ENCODE peak calls at places on chromosomes 11 and 22, in ten cellular contexts. One of them, this sample, is unnamed.

GRCh38 chr11:57131080-57131790 is 50.5 kb upstream of the LRRC55 start:
- DNase-seq in heart left ventricle: peak
- DNase-seq in GM23248: peak
- DNase-seq in cardiac muscle cell: peak
- DNase-seq in CD8-positive, alpha-beta T cell: no peak
- DNase-seq in OCI-LY7: no peak
- DNase-seq in caudate nucleus: no peak
- DNase-seq in IMR-90: peak
- DNase-seq in Peyer's patch: no peak
- DNase-seq in keratinocyte: no peak
- DNase-seq in this sample: no peak

GRCh38 chr11:62600367-62601113 is 1.1 kb downstream of the MTA2 start:
- DNase-seq in heart left ventricle: no peak
- DNase-seq in GM23248: no peak
- DNase-seq in cardiac muscle cell: no peak
- DNase-seq in CD8-positive, alpha-beta T cell: peak
- DNase-seq in OCI-LY7: peak
- DNase-seq in caudate nucleus: no peak
- DNase-seq in IMR-90: no peak
- DNase-seq in Peyer's patch: no peak
- DNase-seq in keratinocyte: no peak
- DNase-seq in this sample: no peak

GRCh38 chr11:22479986-22480740 is 142.0 kb downstream of the SLC17A6 start:
- DNase-seq in heart left ventricle: no peak
- DNase-seq in GM23248: peak
- DNase-seq in cardiac muscle cell: no peak
- DNase-seq in CD8-positive, alpha-beta T cell: no peak
- DNase-seq in OCI-LY7: no peak
- DNase-seq in caudate nucleus: no peak
- DNase-seq in IMR-90: no peak
- DNase-seq in Peyer's patch: no peak
- DNase-seq in keratinocyte: no peak
- DNase-seq in this sample: no peak

GRCh38 chr11:16902979-16903378 is 111.2 kb downstream of the PLEKHA7 start:
- DNase-seq in heart left ventricle: no peak
- DNase-seq in GM23248: no peak
- DNase-seq in cardiac muscle cell: no peak
- DNase-seq in CD8-positive, alpha-beta T cell: no peak
- DNase-seq in OCI-LY7: no peak
- DNase-seq in caudate nucleus: no peak
- DNase-seq in IMR-90: no peak
- DNase-seq in Peyer's patch: no peak
- DNase-seq in keratinocyte: no peak
- DNase-seq in this sample: no peak

GRCh38 chr11:36249271-36249670 is 40.0 kb downstream of the COMMD9 start:
- DNase-seq in heart left ventricle: no peak
- DNase-seq in GM23248: peak
- DNase-seq in cardiac muscle cell: no peak
- DNase-seq in CD8-positive, alpha-beta T cell: no peak
- DNase-seq in OCI-LY7: no peak
- DNase-seq in caudate nucleus: no peak
- DNase-seq in IMR-90: peak
- DNase-seq in Peyer's patch: no peak
- DNase-seq in keratinocyte: no peak
- DNase-seq in this sample: peak

GRCh38 chr11:17476317-17477083 is at the start of gene ABCC8:
- DNase-seq in heart left ventricle: no peak
- DNase-seq in GM23248: no peak
- DNase-seq in cardiac muscle cell: peak
- DNase-seq in CD8-positive, alpha-beta T cell: no peak
- DNase-seq in OCI-LY7: no peak
- DNase-seq in caudate nucleus: no peak
- DNase-seq in IMR-90: no peak
- DNase-seq in Peyer's patch: no peak
- DNase-seq in keratinocyte: no peak
- DNase-seq in this sample: no peak

GRCh38 chr11:134838708-134839107 is 426.7 kb upstream of the B3GAT1 start:
- DNase-seq in heart left ventricle: peak
- DNase-seq in GM23248: no peak
- DNase-seq in cardiac muscle cell: no peak
- DNase-seq in CD8-positive, alpha-beta T cell: no peak
- DNase-seq in OCI-LY7: no peak
- DNase-seq in caudate nucleus: no peak
- DNase-seq in IMR-90: no peak
- DNase-seq in Peyer's patch: no peak
- DNase-seq in keratinocyte: no peak
- DNase-seq in this sample: no peak

GRCh38 chr11:6632116-6633073 is 13.2 kb upstream of the TPP1 start:
- DNase-seq in heart left ventricle: no peak
- DNase-seq in GM23248: no peak
- DNase-seq in cardiac muscle cell: no peak
- DNase-seq in CD8-positive, alpha-beta T cell: no peak
- DNase-seq in OCI-LY7: no peak
- DNase-seq in caudate nucleus: no peak
- DNase-seq in IMR-90: no peak
- DNase-seq in Peyer's patch: no peak
- DNase-seq in keratinocyte: no peak
- DNase-seq in this sample: no peak

GRCh38 chr11:33893711-33894401 is 2.0 kb upstream of the LMO2 start:
- DNase-seq in heart left ventricle: no peak
- DNase-seq in GM23248: no peak
- DNase-seq in cardiac muscle cell: no peak
- DNase-seq in CD8-positive, alpha-beta T cell: peak
- DNase-seq in OCI-LY7: peak
- DNase-seq in caudate nucleus: no peak
- DNase-seq in IMR-90: no peak
- DNase-seq in Peyer's patch: peak
- DNase-seq in keratinocyte: no peak
- DNase-seq in this sample: no peak

GRCh38 chr22:21076907-21077625 is 31.3 kb downstream of the LRRC74B start:
- DNase-seq in heart left ventricle: no peak
- DNase-seq in GM23248: no peak
- DNase-seq in cardiac muscle cell: no peak
- DNase-seq in CD8-positive, alpha-beta T cell: no peak
- DNase-seq in OCI-LY7: no peak
- DNase-seq in caudate nucleus: no peak
- DNase-seq in IMR-90: no peak
- DNase-seq in Peyer's patch: peak
- DNase-seq in keratinocyte: no peak
- DNase-seq in this sample: no peak

GRCh38 chr22:24427500-24428164 is at the start of gene ADORA2A:
- DNase-seq in heart left ventricle: no peak
- DNase-seq in GM23248: no peak
- DNase-seq in cardiac muscle cell: no peak
- DNase-seq in CD8-positive, alpha-beta T cell: peak
- DNase-seq in OCI-LY7: peak
- DNase-seq in caudate nucleus: peak
- DNase-seq in IMR-90: no peak
- DNase-seq in Peyer's patch: peak
- DNase-seq in keratinocyte: no peak
- DNase-seq in this sample: no peak

GRCh38 chr11:8062781-8063257 is 18.2 kb upstream of the TUB start:
- DNase-seq in heart left ventricle: no peak
- DNase-seq in GM23248: peak
- DNase-seq in cardiac muscle cell: no peak
- DNase-seq in CD8-positive, alpha-beta T cell: no peak
- DNase-seq in OCI-LY7: no peak
- DNase-seq in caudate nucleus: no peak
- DNase-seq in IMR-90: no peak
- DNase-seq in Peyer's patch: peak
- DNase-seq in keratinocyte: no peak
- DNase-seq in this sample: no peak

GRCh38 chr11:18736590-18737148 is 10.7 kb upstream of the IGSF22 start:
- DNase-seq in heart left ventricle: no peak
- DNase-seq in GM23248: no peak
- DNase-seq in cardiac muscle cell: no peak
- DNase-seq in CD8-positive, alpha-beta T cell: no peak
- DNase-seq in OCI-LY7: no peak
- DNase-seq in caudate nucleus: no peak
- DNase-seq in IMR-90: no peak
- DNase-seq in Peyer's patch: no peak
- DNase-seq in keratinocyte: no peak
- DNase-seq in this sample: no peak

GRCh38 chr11:118918128-118918685 is 7.5 kb downstream of the BCL9L start:
- DNase-seq in heart left ventricle: peak
- DNase-seq in GM23248: peak
- DNase-seq in cardiac muscle cell: no peak
- DNase-seq in CD8-positive, alpha-beta T cell: peak
- DNase-seq in OCI-LY7: no peak
- DNase-seq in caudate nucleus: no peak
- DNase-seq in IMR-90: peak
- DNase-seq in Peyer's patch: peak
- DNase-seq in keratinocyte: no peak
- DNase-seq in this sample: peak
- H3K27ac ChIP-seq in heart left ventricle: peak
- H3K27ac ChIP-seq in GM23248: peak
- H3K27ac ChIP-seq in cardiac muscle cell: peak
- H3K27ac ChIP-seq in CD8-positive, alpha-beta T cell: peak
- H3K27ac ChIP-seq in OCI-LY7: no peak
- H3K27ac ChIP-seq in caudate nucleus: peak
- H3K27ac ChIP-seq in IMR-90: peak
- H3K27ac ChIP-seq in Peyer's patch: peak
- H3K27ac ChIP-seq in keratinocyte: peak
- H3K27ac ChIP-seq in this sample: peak

GRCh38 chr22:41152902-41153301 is 52.2 kb upstream of the L3MBTL2 start:
- DNase-seq in heart left ventricle: no peak
- DNase-seq in GM23248: no peak
- DNase-seq in cardiac muscle cell: no peak
- DNase-seq in CD8-positive, alpha-beta T cell: no peak
- DNase-seq in OCI-LY7: no peak
- DNase-seq in caudate nucleus: no peak
- DNase-seq in IMR-90: no peak
- DNase-seq in Peyer's patch: no peak
- DNase-seq in keratinocyte: no peak
- DNase-seq in this sample: no peak

GRCh38 chr22:41146573-41146972 is 54.2 kb downstream of the EP300 start:
- DNase-seq in heart left ventricle: no peak
- DNase-seq in GM23248: peak
- DNase-seq in cardiac muscle cell: no peak
- DNase-seq in CD8-positive, alpha-beta T cell: no peak
- DNase-seq in OCI-LY7: no peak
- DNase-seq in caudate nucleus: no peak
- DNase-seq in IMR-90: no peak
- DNase-seq in Peyer's patch: no peak
- DNase-seq in keratinocyte: no peak
- DNase-seq in this sample: no peak

DNA sequence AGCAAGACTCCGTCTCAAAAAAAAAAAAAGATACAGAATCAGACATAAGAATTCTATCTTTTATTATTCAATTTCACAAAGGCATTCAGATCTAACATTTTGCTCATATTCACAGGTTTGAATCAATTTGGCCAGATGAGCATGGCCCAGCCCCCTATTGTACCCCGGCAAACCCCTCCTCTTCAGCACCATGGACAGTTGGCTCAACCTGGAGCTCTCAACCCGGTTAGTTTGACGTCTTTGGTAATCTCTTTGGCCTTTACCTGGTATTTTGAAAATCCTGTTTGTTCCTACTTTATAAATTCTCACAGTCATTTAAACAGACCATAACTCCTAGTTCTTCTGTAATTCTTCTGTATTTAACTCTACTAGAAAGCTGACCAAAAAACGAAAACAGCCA is 55.3 kb downstream of the EP300 start:
- DNase-seq in heart left ventricle: no peak
- DNase-seq in GM23248: no peak
- DNase-seq in cardiac muscle cell: no peak
- DNase-seq in CD8-positive, alpha-beta T cell: no peak
- DNase-seq in OCI-LY7: no peak
- DNase-seq in caudate nucleus: no peak
- DNase-seq in IMR-90: no peak
- DNase-seq in Peyer's patch: no peak
- DNase-seq in keratinocyte: no peak
- DNase-seq in this sample: no peak
- H3K27ac ChIP-seq in heart left ventricle: no peak
- H3K27ac ChIP-seq in GM23248: no peak
- H3K27ac ChIP-seq in cardiac muscle cell: no peak
- H3K27ac ChIP-seq in CD8-positive, alpha-beta T cell: no peak
- H3K27ac ChIP-seq in OCI-LY7: no peak
- H3K27ac ChIP-seq in caudate nucleus: no peak
- H3K27ac ChIP-seq in IMR-90: no peak
- H3K27ac ChIP-seq in Peyer's patch: no peak
- H3K27ac ChIP-seq in keratinocyte: no peak
- H3K27ac ChIP-seq in this sample: no peak

GRCh38 chr22:29029202-29030000 is 32.2 kb downstream of the C22orf31 start:
- DNase-seq in heart left ventricle: no peak
- DNase-seq in GM23248: no peak
- DNase-seq in cardiac muscle cell: no peak
- DNase-seq in CD8-positive, alpha-beta T cell: no peak
- DNase-seq in OCI-LY7: no peak
- DNase-seq in caudate nucleus: no peak
- DNase-seq in IMR-90: no peak
- DNase-seq in Peyer's patch: no peak
- DNase-seq in keratinocyte: no peak
- DNase-seq in this sample: no peak

GRCh38 chr22:29030016-29030617 is 31.5 kb downstream of the C22orf31 start:
- DNase-seq in heart left ventricle: no peak
- DNase-seq in GM23248: peak
- DNase-seq in cardiac muscle cell: no peak
- DNase-seq in CD8-positive, alpha-beta T cell: no peak
- DNase-seq in OCI-LY7: no peak
- DNase-seq in caudate nucleus: no peak
- DNase-seq in IMR-90: no peak
- DNase-seq in Peyer's patch: no peak
- DNase-seq in keratinocyte: no peak
- DNase-seq in this sample: peak

GRCh38 chr22:29031236-29031982 is 30.2 kb downstream of the C22orf31 start:
- DNase-seq in heart left ventricle: peak
- DNase-seq in GM23248: peak
- DNase-seq in cardiac muscle cell: peak
- DNase-seq in CD8-positive, alpha-beta T cell: no peak
- DNase-seq in OCI-LY7: no peak
- DNase-seq in caudate nucleus: no peak
- DNase-seq in IMR-90: peak
- DNase-seq in Peyer's patch: peak
- DNase-seq in keratinocyte: no peak
- DNase-seq in this sample: no peak

GRCh38 chr22:29032014-29032475 is 29.6 kb downstream of the C22orf31 start:
- DNase-seq in heart left ventricle: no peak
- DNase-seq in GM23248: peak
- DNase-seq in cardiac muscle cell: peak
- DNase-seq in CD8-positive, alpha-beta T cell: no peak
- DNase-seq in OCI-LY7: no peak
- DNase-seq in caudate nucleus: no peak
- DNase-seq in IMR-90: no peak
- DNase-seq in Peyer's patch: no peak
- DNase-seq in keratinocyte: no peak
- DNase-seq in this sample: no peak

GRCh38 chr22:29030618-29031235 is 30.9 kb downstream of the C22orf31 start:
- DNase-seq in heart left ventricle: peak
- DNase-seq in GM23248: peak
- DNase-seq in cardiac muscle cell: peak
- DNase-seq in CD8-positive, alpha-beta T cell: no peak
- DNase-seq in OCI-LY7: no peak
- DNase-seq in caudate nucleus: peak
- DNase-seq in IMR-90: peak
- DNase-seq in Peyer's patch: peak
- DNase-seq in keratinocyte: no peak
- DNase-seq in this sample: no peak
- H3K27ac ChIP-seq in heart left ventricle: peak
- H3K27ac ChIP-seq in GM23248: peak
- H3K27ac ChIP-seq in cardiac muscle cell: peak
- H3K27ac ChIP-seq in CD8-positive, alpha-beta T cell: no peak
- H3K27ac ChIP-seq in OCI-LY7: no peak
- H3K27ac ChIP-seq in caudate nucleus: peak
- H3K27ac ChIP-seq in IMR-90: peak
- H3K27ac ChIP-seq in Peyer's patch: peak
- H3K27ac ChIP-seq in keratinocyte: peak
- H3K27ac ChIP-seq in this sample: peak

GRCh38 chr22:46047226-46047625 is 70.3 kb upstream of the WNT7B start:
- DNase-seq in heart left ventricle: no peak
- DNase-seq in GM23248: no peak
- DNase-seq in cardiac muscle cell: no peak
- DNase-seq in CD8-positive, alpha-beta T cell: no peak
- DNase-seq in OCI-LY7: no peak
- DNase-seq in caudate nucleus: no peak
- DNase-seq in IMR-90: no peak
- DNase-seq in Peyer's patch: peak
- DNase-seq in keratinocyte: no peak
- DNase-seq in this sample: no peak
- H3K27ac ChIP-seq in heart left ventricle: peak
- H3K27ac ChIP-seq in GM23248: peak
- H3K27ac ChIP-seq in cardiac muscle cell: no peak
- H3K27ac ChIP-seq in CD8-positive, alpha-beta T cell: no peak
- H3K27ac ChIP-seq in OCI-LY7: no peak
- H3K27ac ChIP-seq in caudate nucleus: peak
- H3K27ac ChIP-seq in IMR-90: no peak
- H3K27ac ChIP-seq in Peyer's patch: peak
- H3K27ac ChIP-seq in keratinocyte: peak
- H3K27ac ChIP-seq in this sample: peak

This sample was measured in epithelial cell of prostate.